ENCODE peak calls at places on chromosomes 13 and 19, in five cellular contexts. O, E, L, D and M are unnamed samples.

GRCh38 chr13:31515427-31515826 is 223.9 kb upstream of the RXFP2 start:
- DNase-seq in E (no peak), O (no peak), D (no peak), L (no peak), M (no peak)

GRCh38 chr19:33590224-33590623 is 31.5 kb upstream of the CHST8 start:
- DNase-seq in D (no peak), E (no peak), L (no peak), O (no peak), M (no peak)

GRCh38 chr19:33678796-33679195 is 57.0 kb downstream of the CHST8 start:
- DNase-seq in L (no peak), D (no peak), E (no peak), O (no peak), M (no peak)

GRCh38 chr19:47068876-47069406 is 20.5 kb upstream of the TMEM160 start:
- DNase-seq in E (no peak), L (no peak), D (no peak), O (no peak), M (no peak)

GRCh38 chr13:97588993-97589392 is 155.0 kb downstream of the RAP2A start:
- DNase-seq in D (no peak), E (no peak), O (no peak), L (no peak), M (no peak)

GRCh38 chr19:55619264-55619663 is 5.1 kb downstream of the ZNF784 start:
- DNase-seq in L (no peak), E (no peak), D (no peak), O (no peak), M (no peak)

GRCh38 chr19:14473073-14473790 is 1.9 kb downstream of the PTGER1 start:
- DNase-seq in L (no peak), O (no peak), D (no peak), E (no peak), M (no peak)

GRCh38 chr13:49954674-49955455 is 18.7 kb upstream of the SPRYD7 start:
- DNase-seq in O (no peak), E (no peak), D (no peak), L (no peak), M (no peak)

GRCh38 chr19:50359432-50359818 is 6.0 kb downstream of the NAPSA start:
- DNase-seq in D (no peak), O (no peak), E (no peak), L (no peak), M (no peak)

GRCh38 chr19:3080281-3080680 is 13.9 kb upstream of the GNA11 start:
- DNase-seq in D (peak), E (no peak), L (no peak), O (no peak), M (no peak)

GRCh38 chr19:58145849-58146248 is 4.7 kb downstream of the ZNF329 start:
- DNase-seq in L (no peak), E (no peak), D (no peak), O (no peak), M (no peak)

GRCh38 chr13:114313061-114313860 is 1.0 kb upstream of the CHAMP1 start:
- DNase-seq in E (no peak), L (no peak), O (peak), D (peak), M (peak)

GRCh38 chr13:79528759-79529191 is 47.8 kb downstream of the NDFIP2 start:
- DNase-seq in E (no peak), D (no peak), O (no peak), L (no peak), M (no peak)

GRCh38 chr13:30510811-30511371 is 45.2 kb upstream of the HMGB1 start:
- DNase-seq in D (peak), E (no peak), O (no peak), L (no peak), M (no peak)

GRCh38 chr13:102965802-102966201 is 100.4 kb downstream of the SLC10A2 start:
- DNase-seq in D (no peak), L (no peak), O (no peak), E (no peak), M (no peak)

GRCh38 chr13:93862259-93862658 is 617.2 kb downstream of the DCT start:
- DNase-seq in E (no peak), L (no peak), O (no peak), D (peak), M (no peak)

GRCh38 chr19:48443731-48444128 is 2.1 kb upstream of the GRWD1 start:
- DNase-seq in O (no peak), D (no peak), L (no peak), E (no peak), M (no peak)

GRCh38 chr13:24693862-24694471 is 13.8 kb downstream of the ATP12A start:
- DNase-seq in E (peak), D (peak), O (no peak), L (no peak), M (peak)

GRCh38 chr13:47256618-47257017 is 359.8 kb upstream of the HTR2A start:
- DNase-seq in E (no peak), D (peak), O (no peak), L (no peak), M (no peak)

GRCh38 chr13:113926951-113927660 is 46.8 kb downstream of the C13orf46 start:
- DNase-seq in O (no peak), D (no peak), L (no peak), E (no peak), M (no peak)

GRCh38 chr19:38617764-38618589 is at the start of gene MAP4K1:
- DNase-seq in L (peak), E (no peak), O (peak), D (no peak), M (peak)

GRCh38 chr19:51094696-51095279 is 12.1 kb upstream of the KLK14 start:
- DNase-seq in O (no peak), D (no peak), L (peak), E (no peak), M (no peak)

GRCh38 chr13:113407531-113408393 is 43.8 kb upstream of the GRTP1 start:
- DNase-seq in O (no peak), L (no peak), E (no peak), D (no peak), M (no peak)

DNA sequence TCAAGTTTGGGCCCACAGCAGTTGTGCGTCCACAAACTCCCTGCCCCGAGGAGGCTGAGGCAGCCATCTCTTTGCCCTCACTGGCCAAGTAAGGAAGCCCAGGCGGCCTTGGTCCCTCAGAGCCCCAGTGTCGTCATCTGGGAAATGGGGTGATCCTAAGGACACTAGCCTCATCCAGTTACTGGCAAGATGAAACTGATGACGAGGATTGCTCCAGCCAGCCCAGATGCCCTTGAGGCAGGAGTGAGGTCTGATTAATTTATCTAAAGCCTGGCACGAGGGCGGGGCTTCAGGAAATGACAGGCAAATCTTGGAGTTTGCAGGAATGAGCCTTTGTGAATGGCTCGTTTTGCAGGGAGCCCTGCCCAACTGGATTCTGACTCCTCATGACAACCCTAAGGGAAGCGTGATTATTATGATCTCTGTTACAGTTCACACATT is 5.6 kb downstream of the LIPE start:
- DNase-seq in D (no peak), E (no peak), O (no peak), L (no peak), M (no peak)
- H3K4me3 ChIP-seq in D (no peak), E (no peak), O (no peak), L (no peak), M (no peak)

DNA sequence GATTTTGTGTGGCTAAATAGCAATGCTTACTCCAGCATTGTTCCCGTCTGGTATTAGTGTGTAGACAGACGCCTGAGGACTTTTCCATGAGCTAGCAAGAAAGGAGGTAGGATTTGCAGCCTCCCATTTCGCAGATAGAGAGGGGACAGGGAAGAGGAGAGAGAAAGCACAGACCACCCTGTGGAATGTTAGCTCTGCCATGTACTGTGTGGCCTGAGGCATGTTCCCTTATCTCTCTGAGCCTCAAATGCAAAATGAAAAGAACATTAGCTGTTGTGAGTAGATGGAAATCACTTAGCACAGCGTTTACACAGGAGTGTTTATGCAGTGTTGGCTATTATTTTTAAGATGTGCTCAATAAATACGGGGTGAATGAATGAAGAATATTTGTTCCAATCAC is 45.5 kb downstream of the OLFM4 start:
- DNase-seq in E (no peak), O (no peak), L (no peak), D (no peak), M (no peak)
- H3K4me3 ChIP-seq in E (no peak), O (no peak), L (no peak), D (no peak), M (no peak)

GRCh38 chr19:1567848-1568227 is 287 bp downstream of the MEX3D start:
- DNase-seq in O (no peak), D (no peak), L (no peak), E (no peak), M (no peak)
- H3K4me3 ChIP-seq in O (no peak), D (no peak), L (no peak), E (peak), M (no peak)

GRCh38 chr19:6800991-6801396 is 28.5 kb downstream of the VAV1 start:
- DNase-seq in D (peak), E (no peak), O (no peak), L (no peak), M (no peak)
- H3K4me3 ChIP-seq in D (no peak), E (no peak), O (peak), L (peak), M (peak)

DNA sequence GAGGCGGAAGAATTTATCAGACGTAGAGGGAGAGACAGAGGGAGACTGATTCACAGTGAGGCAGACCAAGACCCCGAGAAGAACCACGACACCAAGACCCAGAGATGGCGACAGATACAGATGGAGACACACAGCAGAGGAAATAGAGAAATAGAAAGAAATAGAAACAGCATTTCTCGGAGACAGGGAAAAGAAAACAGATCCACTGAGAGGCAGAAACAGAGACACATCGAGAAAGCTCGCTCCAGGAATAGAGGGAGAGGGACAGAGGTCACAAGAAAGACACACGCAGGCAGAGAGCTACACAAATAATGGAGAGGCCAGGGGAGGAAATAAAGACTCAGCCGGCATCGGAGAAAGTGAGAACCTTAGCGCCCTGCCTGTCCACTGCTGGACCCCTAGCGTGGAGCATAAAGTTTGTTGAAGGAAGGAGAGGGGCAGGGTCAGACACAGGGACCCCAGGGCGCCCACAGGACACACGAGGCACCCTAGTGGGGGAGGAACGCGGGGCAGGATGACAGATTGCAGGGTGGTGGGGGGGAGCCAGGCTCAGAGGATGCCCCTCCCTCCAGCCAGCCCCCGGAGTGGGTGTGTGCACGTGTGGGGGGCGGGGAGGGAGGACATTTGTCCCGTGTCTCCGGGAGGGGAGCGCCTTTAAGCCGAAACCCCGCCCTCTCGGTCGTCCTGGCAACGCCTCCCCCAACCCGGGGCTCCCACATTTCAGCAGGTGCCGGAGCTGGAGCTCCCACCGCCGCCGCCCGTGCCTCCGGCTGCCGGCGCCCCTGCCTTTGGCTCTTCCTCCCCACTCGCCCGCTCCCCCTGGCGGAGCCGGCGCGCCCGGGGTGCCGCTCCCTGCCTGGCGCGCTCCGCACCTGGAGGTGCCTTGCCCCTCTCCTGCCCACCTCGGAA is at the start of gene PRKCG:
- DNase-seq in O (peak), D (no peak), E (no peak), L (peak), M (no peak)
- H3K4me3 ChIP-seq in O (peak), D (peak), E (peak), L (peak), M (peak)

DNA sequence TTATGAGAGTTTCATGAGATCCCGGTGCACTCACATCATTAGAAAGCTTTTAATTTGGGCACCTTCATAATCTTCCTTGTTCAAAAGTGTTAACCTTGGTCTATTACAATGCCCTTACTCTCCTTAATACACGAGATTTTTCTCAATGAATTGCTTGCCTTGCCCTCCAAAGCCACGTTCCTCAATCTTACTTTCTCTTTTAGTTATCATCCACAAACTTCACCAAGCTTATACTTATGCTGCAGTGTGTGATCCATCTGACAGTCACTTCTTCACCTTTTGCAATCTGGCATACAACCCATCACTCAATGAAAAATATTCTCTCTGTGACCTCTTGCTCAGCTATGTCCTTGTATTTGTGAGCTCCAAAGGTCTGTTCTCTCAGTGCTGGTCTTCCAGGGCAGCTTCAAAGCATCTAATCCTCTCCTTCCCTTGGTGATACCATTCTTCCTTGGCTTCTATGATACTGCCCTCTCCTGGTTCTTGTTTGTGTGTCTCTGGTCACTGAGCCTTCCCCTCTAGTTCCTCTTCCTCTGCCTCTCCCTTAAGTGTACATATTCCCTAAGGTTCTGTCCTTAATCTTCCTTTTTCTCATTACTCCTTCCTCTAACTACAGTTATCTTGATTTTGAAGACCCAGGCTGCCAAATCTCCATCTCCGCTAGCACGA is 202.2 kb upstream of the STARD13 start:
- DNase-seq in D (no peak), E (no peak), O (no peak), L (no peak), M (no peak)
- H3K4me3 ChIP-seq in D (peak), E (no peak), O (no peak), L (peak), M (no peak)

DNA sequence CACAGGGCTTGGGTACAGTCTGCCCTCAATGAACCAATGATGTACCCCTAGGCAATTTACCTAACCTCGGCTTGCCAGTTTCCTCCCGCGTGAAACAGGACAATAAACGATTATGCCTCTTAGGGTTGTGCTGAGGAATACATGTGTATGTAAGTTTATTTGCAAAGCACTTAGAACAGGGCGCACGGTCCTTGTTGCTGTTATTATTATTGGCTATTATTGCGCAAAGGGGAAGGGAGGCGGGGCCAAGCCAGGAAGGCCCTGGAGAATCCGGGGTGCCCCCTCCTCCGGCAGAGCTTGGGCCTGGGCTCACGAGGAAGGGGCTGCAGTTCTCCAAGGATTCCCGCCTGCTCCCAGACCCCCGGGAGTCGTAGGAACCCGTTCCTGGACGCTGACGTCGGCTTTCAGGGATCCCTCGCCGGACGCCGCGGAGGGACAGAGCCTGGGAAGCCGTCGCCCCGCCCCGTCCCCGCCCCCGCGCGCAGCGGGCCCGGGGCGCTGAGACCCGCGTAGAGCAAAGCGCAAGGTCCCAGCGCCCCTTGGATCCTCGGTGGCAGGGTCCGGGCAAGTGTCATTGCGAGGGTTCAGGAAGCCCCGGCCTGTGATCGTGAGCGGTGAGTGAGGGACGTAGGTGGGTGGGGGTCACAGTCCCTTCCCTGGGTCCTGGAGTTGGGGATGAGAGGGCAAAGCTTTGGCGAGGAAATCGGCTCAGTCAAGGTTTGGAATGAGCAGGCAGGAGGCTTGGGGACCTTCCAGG is at the start of gene TMEM91:
- DNase-seq in L (peak), D (no peak), O (no peak), E (no peak), M (no peak)
- H3K4me3 ChIP-seq in L (peak), D (peak), O (no peak), E (peak), M (peak)